ENCODE peak calls at places on chromosome 5, in nine cellular contexts. I is fibroblast of mammary gland; X is brain microvascular endothelial cell; Q is lower leg skin; A is stimulated activated CD8-positive, alpha-beta memory T cell treated with anti-CD3 and anti-CD28 coated beads, Interleukin-7, amount 100 ng/mL, for 48 hours; V is T47D; G is stimulated activated CD4-positive, alpha-beta T cell treated with anti-CD3 and anti-CD28 coated beads, Interleukin-12 subunit alpha, Interleukin-12 subunit beta, amount 100 ng/mL, for 4 hours; O is AG09309; E is adipocyte. R is an unnamed sample.

GRCh38 chr5:136924490-136924889 is 559.1 kb upstream of the TRPC7 start:
- DNase-seq in I (no peak), X (no peak), Q (no peak), A (no peak), V (no peak), G (no peak), O (no peak), E (no peak), R (no peak)

GRCh38 chr5:157447246-157447645 is 12.8 kb upstream of the NIPAL4 start:
- DNase-seq in I (no peak), X (no peak), Q (peak; percentile 49), A (no peak), V (peak; percentile 95), G (no peak), O (no peak), E (no peak), R (no peak)

GRCh38 chr5:155514105-155514563 is 500.6 kb downstream of the KIF4B start:
- DNase-seq in I (no peak), X (no peak), Q (no peak), A (no peak), V (no peak), G (no peak), O (no peak), E (no peak), R (no peak)

GRCh38 chr5:5793560-5793959 is 371.1 kb downstream of the ICE1 start:
- DNase-seq in I (no peak), X (no peak), Q (no peak), A (no peak), V (no peak), G (no peak), O (no peak), E (no peak), R (no peak)

GRCh38 chr5:142894749-142895148 is 124.6 kb downstream of the ARHGAP26 start:
- DNase-seq in I (peak; percentile 67), X (peak; percentile 40), Q (no peak), A (no peak), V (no peak), G (no peak), O (peak; percentile 55), E (peak; percentile 72), R (no peak)

GRCh38 chr5:56662891-56663290 is 152.5 kb upstream of the MAP3K1 start:
- DNase-seq in I (no peak), X (no peak), Q (no peak), A (no peak), V (no peak), G (no peak), O (no peak), E (no peak), R (no peak)

GRCh38 chr5:55044093-55044492 is 20.0 kb downstream of the GZMK start:
- DNase-seq in I (no peak), X (no peak), Q (no peak), A (no peak), V (no peak), G (no peak), O (no peak), E (no peak), R (no peak)

GRCh38 chr5:139481580-139482049 is 943 bp downstream of the STING1 start:
- DNase-seq in I (peak; percentile 34), X (no peak), Q (no peak), A (no peak), V (peak; percentile 25), G (no peak), O (no peak), E (peak; percentile 42), R (no peak)

GRCh38 chr5:168123853-168124528 is 167.5 kb upstream of the WWC1 start:
- DNase-seq in I (no peak), X (no peak), Q (no peak), A (no peak), V (no peak), G (no peak), O (no peak), E (no peak), R (no peak)

GRCh38 chr5:175082866-175083590 is 358.6 kb downstream of the MSX2 start:
- DNase-seq in I (no peak), X (no peak), Q (no peak), A (no peak), V (no peak), G (no peak), O (no peak), E (no peak), R (no peak)

GRCh38 chr5:167592114-167592513 is 699.3 kb upstream of the WWC1 start:
- DNase-seq in I (no peak), X (no peak), Q (no peak), A (no peak), V (no peak), G (no peak), O (no peak), E (no peak), R (no peak)

GRCh38 chr5:176889321-176890280 is 9.5 kb downstream of the HK3 start:
- DNase-seq in I (no peak), X (no peak), Q (no peak), A (no peak), V (no peak), G (no peak), O (no peak), E (no peak), R (no peak)

GRCh38 chr5:62922191-62922590 is 343.6 kb downstream of the LRRC70 start:
- DNase-seq in I (no peak), X (no peak), Q (no peak), A (no peak), V (no peak), G (no peak), O (no peak), E (no peak), R (no peak)

GRCh38 chr5:158514353-158514960 is 585.3 kb downstream of the EBF1 start:
- DNase-seq in I (peak; percentile 91), X (peak; percentile 57), Q (no peak), A (no peak), V (no peak), G (no peak), O (no peak), E (peak; percentile 65), R (peak; percentile 65)

GRCh38 chr5:147407094-147407681 is 102.7 kb downstream of the DPYSL3 start:
- DNase-seq in I (peak; percentile 25), X (peak; percentile 58), Q (no peak), A (no peak), V (no peak), G (no peak), O (peak; percentile 43), E (no peak), R (peak; percentile 24)

GRCh38 chr5:165334186-165334585 is 1828.8 kb downstream of the MAT2B start:
- DNase-seq in I (peak; percentile 64), X (no peak), Q (no peak), A (no peak), V (no peak), G (no peak), O (no peak), E (peak; percentile 7), R (no peak)

GRCh38 chr5:170737591-170737990 is 45.9 kb upstream of the GABRP start:
- DNase-seq in I (no peak), X (no peak), Q (no peak), A (no peak), V (no peak), G (no peak), O (no peak), E (no peak), R (no peak)

GRCh38 chr5:147391781-147392180 is 118.1 kb downstream of the DPYSL3 start:
- DNase-seq in I (peak; percentile 96), X (peak; percentile 88), Q (no peak), A (no peak), V (peak; percentile 75), G (no peak), O (peak; percentile 62), E (peak; percentile 34), R (peak; percentile 47)

GRCh38 chr5:160742446-160742845 is 109.6 kb downstream of the ATP10B start:
- DNase-seq in I (no peak), X (no peak), Q (no peak), A (no peak), V (no peak), G (no peak), O (no peak), E (no peak), R (no peak)

GRCh38 chr5:1536298-1537165 is 12.8 kb upstream of the LPCAT1 start:
- DNase-seq in I (peak; percentile 45), X (peak; percentile 41), Q (no peak), A (peak; percentile 40), V (peak; percentile 58), G (peak; percentile 58), O (no peak), E (peak; percentile 32), R (no peak)

GRCh38 chr5:1336749-1337489 is 8.0 kb downstream of the CLPTM1L start:
- DNase-seq in I (no peak), X (no peak), Q (no peak), A (no peak), V (no peak), G (no peak), O (no peak), E (no peak), R (no peak)

GRCh38 chr5:150301170-150301505 is 1.6 kb downstream of the ARSI start:
- DNase-seq in I (peak; percentile 42), X (no peak), Q (no peak), A (no peak), V (peak; percentile 18), G (no peak), O (no peak), E (peak; percentile 44), R (no peak)

GRCh38 chr5:78537821-78538220 is 110.8 kb downstream of the LHFPL2 start:
- DNase-seq in I (peak; percentile 75), X (peak; percentile 58), Q (no peak), A (no peak), V (peak; percentile 62), G (no peak), O (no peak), E (peak; percentile 65), R (no peak)

GRCh38 chr5:109468737-109469420 is 59.1 kb upstream of the PJA2 start:
- DNase-seq in I (peak; percentile 95), X (peak; percentile 88), Q (peak; percentile 95), A (peak; percentile 34), V (peak; percentile 92), G (peak; percentile 51), O (peak; percentile 71), E (peak; percentile 96), R (peak; percentile 89)

GRCh38 chr5:132405646-132406045 is 36.1 kb downstream of the SLC22A5 start:
- DNase-seq in I (no peak), X (no peak), Q (no peak), A (no peak), V (no peak), G (no peak), O (no peak), E (no peak), R (no peak)

GRCh38 chr5:52961238-52961637 is 27.9 kb upstream of the ITGA2 start:
- DNase-seq in I (no peak), X (no peak), Q (peak; percentile 34), A (no peak), V (peak; percentile 23), G (no peak), O (peak; percentile 20), E (peak; percentile 46), R (no peak)

GRCh38 chr5:92518318-92518913 is 1062.6 kb downstream of the NR2F1-AS1 start:
- DNase-seq in I (peak; percentile 76), X (peak; percentile 32), Q (no peak), A (no peak), V (peak; percentile 49), G (no peak), O (no peak), E (peak; percentile 13), R (peak; percentile 40)

GRCh38 chr5:77560677-77561263 is 68.7 kb upstream of the WDR41 start:
- DNase-seq in I (peak; percentile 66), X (peak; percentile 42), Q (no peak), A (no peak), V (peak; percentile 73), G (no peak), O (peak; percentile 27), E (peak; percentile 72), R (peak; percentile 35)

GRCh38 chr5:132182366-132183040 is 45.1 kb downstream of the P4HA2 start:
- DNase-seq in I (no peak), X (no peak), Q (no peak), A (no peak), V (peak; percentile 39), G (no peak), O (no peak), E (peak; percentile 36), R (no peak)

GRCh38 chr5:12695651-12696050 is 791.4 kb upstream of the CTNND2 start:
- DNase-seq in I (no peak), X (no peak), Q (no peak), A (no peak), V (no peak), G (no peak), O (no peak), E (no peak), R (no peak)